ENCODE peak calls at places on chromosomes 11 and 22, in six cellular contexts. C is neural progenitor cell, H is GM23248, J is mammary epithelial cell, F is IMR-90, K is PC-9. P is an unnamed sample.
A peak's percentile ranks its signal among the peaks of the same experiment; 100 is the strongest.

GRCh38 chr11:1481483-1481825 is 5.1 kb downstream of the MOB2 start:
- DNase-seq in K (no peak), H (no peak), J (no peak), F (no peak), C (peak; percentile 42), P (no peak)

GRCh38 chr11:72584293-72584921 is 89.8 kb downstream of the PDE2A start:
- DNase-seq in C (peak; percentile 64), K (no peak), J (no peak), H (peak; percentile 59), F (peak; percentile 18), P (no peak)

GRCh38 chr11:116792869-116793475 is 1.3 kb upstream of the APOA5 start:
- DNase-seq in F (peak; percentile 73), C (no peak), H (peak; percentile 92), K (no peak), J (peak; percentile 80), P (no peak)

GRCh38 chr22:41725510-41726110 is 26.3 kb downstream of the MEI1 start:
- DNase-seq in J (no peak), C (no peak), H (no peak), F (peak; percentile 12), K (peak; percentile 89), P (no peak)

GRCh38 chr11:112958670-112959069 is 2.5 kb upstream of the NCAM1 start:
- DNase-seq in K (peak; percentile 72), F (no peak), C (no peak), J (peak; percentile 21), H (peak; percentile 68), P (no peak)

GRCh38 chr11:9808943-9809342 is 145.1 kb downstream of the SWAP70 start:
- DNase-seq in J (peak; percentile 24), K (no peak), H (no peak), F (no peak), C (peak; percentile 77), P (no peak)

GRCh38 chr11:27910186-27910941 is 197.6 kb downstream of the KIF18A start:
- DNase-seq in C (no peak), J (peak; percentile 76), K (peak; percentile 48), F (peak; percentile 84), H (peak; percentile 87), P (peak; percentile 29)

GRCh38 chr11:129312741-129313587 is 62.7 kb upstream of the BARX2 start:
- DNase-seq in J (no peak), C (no peak), F (peak; percentile 27), K (no peak), H (peak; percentile 26), P (no peak)

GRCh38 chr11:17725174-17725573 is 5.8 kb downstream of the MYOD1 start:
- DNase-seq in F (no peak), C (no peak), K (no peak), H (no peak), J (no peak), P (no peak)

GRCh38 chr11:73784080-73784634 is 3.5 kb upstream of the MRPL48 start:
- DNase-seq in C (no peak), H (peak; percentile 12), J (no peak), F (peak; percentile 38), K (no peak), P (no peak)

GRCh38 chr11:50275133-50275532 is 242.5 kb downstream of the OR4C45 start:
- DNase-seq in F (no peak), H (no peak), J (no peak), C (no peak), K (no peak), P (no peak)

GRCh38 chr22:36395922-36396321 is 8.2 kb upstream of the MYH9 start:
- DNase-seq in F (peak; percentile 81), H (peak; percentile 69), J (peak; percentile 96), K (peak; percentile 72), C (no peak), P (no peak)

GRCh38 chr11:126968915-126969314 is 31.7 kb downstream of the KIRREL3 start:
- DNase-seq in C (peak; percentile 72), F (peak; percentile 6), K (no peak), H (peak; percentile 52), J (no peak), P (no peak)

GRCh38 chr11:46359936-46360335 is 12.7 kb downstream of the DGKZ start:
- DNase-seq in H (no peak), K (no peak), F (peak; percentile 44), C (no peak), J (no peak), P (no peak)

GRCh38 chr11:27965559-27965958 is 142.4 kb downstream of the KIF18A start:
- DNase-seq in J (no peak), C (peak; percentile 64), F (no peak), K (no peak), H (no peak), P (no peak)

GRCh38 chr11:62149986-62150886 is 26.4 kb downstream of the INCENP start:
- DNase-seq in K (no peak), J (no peak), H (no peak), C (no peak), F (no peak), P (no peak)

GRCh38 chr11:62146476-62147200 is 22.8 kb downstream of the INCENP start:
- DNase-seq in F (no peak), H (no peak), J (no peak), K (no peak), C (no peak), P (no peak)

GRCh38 chr11:62150887-62151736 is 27.3 kb downstream of the INCENP start:
- DNase-seq in J (no peak), K (no peak), C (no peak), H (no peak), F (no peak), P (no peak)

GRCh38 chr11:62147545-62147944 is 23.7 kb downstream of the INCENP start:
- DNase-seq in J (no peak), H (no peak), C (peak; percentile 15), K (no peak), F (no peak), P (no peak)

DNA sequence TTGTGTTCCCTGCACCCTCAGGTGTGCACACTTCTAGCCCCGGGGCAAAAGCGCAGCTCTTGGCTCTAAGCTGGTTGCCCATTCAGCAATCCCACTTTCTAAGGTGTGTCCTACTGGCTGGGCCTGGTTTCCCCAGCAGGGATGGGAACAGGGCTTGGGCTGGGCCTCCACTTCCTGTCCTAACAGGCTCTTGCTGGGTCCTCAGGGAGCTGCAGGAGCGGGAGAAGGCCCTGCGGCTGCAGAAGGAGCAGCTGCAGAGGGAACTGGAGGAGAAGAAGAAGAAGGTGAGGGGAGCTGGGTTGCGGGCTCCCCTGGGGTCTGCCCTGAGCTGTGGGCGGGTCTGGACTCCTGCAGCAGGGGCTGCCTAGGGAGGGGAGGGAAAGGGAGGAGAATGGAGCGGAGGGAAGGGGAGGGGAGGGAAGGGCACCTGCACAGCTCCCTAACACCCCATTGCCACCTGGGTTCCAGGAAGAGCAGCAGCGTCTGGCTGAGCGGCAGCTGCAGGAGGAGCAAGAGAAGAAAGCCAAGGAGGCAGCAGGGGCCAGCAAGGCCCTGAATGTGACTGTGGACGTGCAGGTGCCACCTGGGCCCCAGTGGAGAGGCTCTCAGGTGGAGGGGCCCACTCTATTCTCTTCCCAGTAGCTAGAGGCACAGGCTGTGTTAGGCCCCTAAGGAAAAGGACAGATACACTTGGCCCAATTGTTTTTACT is 24.6 kb downstream of the INCENP start:
- DNase-seq in J (no peak), F (no peak), K (no peak), H (no peak), C (no peak), P (no peak)
- H3K4me2 ChIP-seq in J (no peak overlapping the region), F (no peak overlapping the region), K (no peak overlapping the region), H (no peak overlapping the region), C (no peak overlapping the region), P (no peak overlapping the region)

DNA sequence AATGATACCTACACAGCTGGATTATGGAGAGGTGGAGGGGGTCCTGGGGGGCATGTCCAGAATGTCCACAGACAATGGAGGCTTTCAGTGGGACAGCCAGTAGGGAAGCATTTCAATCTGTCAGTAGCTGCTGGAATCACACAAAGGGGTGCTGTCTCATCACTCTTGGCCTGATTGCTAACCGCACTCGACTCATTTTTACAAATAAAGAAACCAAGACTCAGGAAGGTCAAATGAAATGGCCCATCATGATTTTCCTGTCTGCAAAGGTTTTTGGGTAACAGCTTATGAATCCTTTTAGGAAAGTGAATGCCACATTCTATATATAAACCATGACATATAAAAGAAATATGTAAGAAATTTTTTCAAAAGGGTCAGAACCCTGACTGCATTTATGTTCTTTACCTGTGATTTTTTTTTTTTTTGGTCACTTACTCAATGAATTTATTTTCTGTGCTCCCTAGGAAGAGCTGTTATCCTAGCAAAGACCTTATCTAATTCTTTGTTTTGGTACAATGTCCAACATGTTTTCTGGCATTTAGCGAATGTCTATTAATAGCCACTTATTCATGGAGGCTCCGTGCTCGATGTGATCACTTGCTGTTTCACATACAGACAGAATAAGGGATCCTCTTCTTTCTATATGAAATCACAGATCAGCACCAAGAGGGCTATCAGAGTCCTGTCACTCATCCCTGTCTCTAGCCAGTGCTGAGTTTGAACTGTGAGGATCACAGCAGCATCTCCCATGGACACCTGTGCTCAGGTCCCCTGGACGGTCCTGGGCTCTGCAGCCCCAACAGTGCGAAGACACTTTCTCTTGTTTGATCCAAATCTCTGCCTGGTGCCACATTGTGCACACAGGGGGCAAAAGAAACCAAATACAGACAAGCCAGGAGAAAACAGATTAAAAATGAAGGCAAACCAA is 979.7 kb downstream of the NTM start:
- DNase-seq in C (no peak), J (no peak), F (peak; percentile 15), K (no peak), H (no peak), P (no peak)
- H3K4me2 ChIP-seq in C (no peak overlapping the region), J (no peak overlapping the region), F (no peak overlapping the region), K (no peak overlapping the region), H (no peak overlapping the region), P (no peak overlapping the region)

GRCh38 chr22:19766235-19766505 is 5.6 kb downstream of the TBX1 start:
- DNase-seq in J (no peak), F (no peak), K (no peak), H (no peak), C (peak; percentile 68), P (no peak)

GRCh38 chr22:19764050-19764593 is 3.5 kb downstream of the TBX1 start:
- DNase-seq in K (no peak), F (no peak), H (no peak), J (no peak), C (peak; percentile 28), P (no peak)

GRCh38 chr22:19765477-19766234 is 5.1 kb downstream of the TBX1 start:
- DNase-seq in K (no peak), C (peak; percentile 52), F (no peak), J (no peak), H (peak; percentile 27), P (no peak)

GRCh38 chr22:19763141-19764049 is 2.8 kb downstream of the TBX1 start:
- DNase-seq in F (no peak), H (no peak), C (no peak), J (no peak), K (no peak), P (no peak)

GRCh38 chr22:19764636-19765476 is 4.3 kb downstream of the TBX1 start:
- DNase-seq in J (no peak), K (no peak), F (no peak), C (peak; percentile 41), H (no peak), P (no peak)
- H3K4me2 ChIP-seq in J (no peak overlapping the region), K (no peak overlapping the region), F (no peak overlapping the region), C (no peak overlapping the region), H (no peak overlapping the region), P (no peak overlapping the region)

DNA sequence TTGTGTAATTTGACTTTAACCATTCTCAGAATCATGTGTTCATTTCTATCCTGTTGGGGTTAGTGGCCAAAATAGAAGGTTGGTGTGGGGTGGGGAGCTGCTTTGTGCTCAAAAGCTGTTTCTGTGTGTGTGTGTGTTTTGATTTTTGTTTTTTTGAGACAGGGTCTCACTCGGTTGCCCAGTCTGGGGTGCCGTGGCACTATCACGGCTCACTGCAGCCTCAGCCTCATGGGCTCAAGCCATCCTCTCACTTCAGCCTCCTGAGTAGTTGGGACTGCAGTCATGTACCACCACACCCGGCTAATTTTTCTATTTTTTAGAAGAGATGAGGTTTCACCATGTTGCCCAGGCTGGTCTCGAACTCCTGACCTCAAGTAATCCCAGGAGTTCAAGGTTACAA is 18.1 kb upstream of the AIFM3 start:
- DNase-seq in C (no peak), K (no peak), H (no peak), J (no peak), F (no peak), P (no peak)
- H3K4me2 ChIP-seq in C (no peak overlapping the region), K (no peak overlapping the region), H (no peak overlapping the region), J (no peak overlapping the region), F (no peak overlapping the region), P (no peak overlapping the region)

P was measured in endothelial cell of umbilical vein.